ENCODE peak calls at places on chromosomes 1 and 21, in six cellular contexts. One of them, this sample, is unnamed.

GRCh38 chr1:54331091-54331772 is 75.0 kb downstream of the SSBP3 start:
- DNase-seq in transverse colon: no peak
- DNase-seq in MM.1S: no peak
- DNase-seq in tibial artery: no peak
- DNase-seq in stimulated activated CD4-positive, alpha-beta T cell treated with anti-CD3 and anti-CD28 coated beads, TNF-alpha, amount 100 ng/mL, for 4 hours: no peak
- DNase-seq in sciatic nerve: no peak
- DNase-seq in this sample: peak

GRCh38 chr1:85628791-85629531 is 48.4 kb downstream of the CCN1 start:
- DNase-seq in MM.1S: no peak
- DNase-seq in stimulated activated CD4-positive, alpha-beta T cell treated with anti-CD3 and anti-CD28 coated beads, TNF-alpha, amount 100 ng/mL, for 4 hours: no peak
- DNase-seq in tibial artery: peak
- DNase-seq in sciatic nerve: no peak
- DNase-seq in transverse colon: peak
- DNase-seq in this sample: peak

GRCh38 chr1:183328371-183328770 is 89.8 kb downstream of the NMNAT2 start:
- DNase-seq in stimulated activated CD4-positive, alpha-beta T cell treated with anti-CD3 and anti-CD28 coated beads, TNF-alpha, amount 100 ng/mL, for 4 hours: no peak
- DNase-seq in transverse colon: no peak
- DNase-seq in sciatic nerve: no peak
- DNase-seq in tibial artery: no peak
- DNase-seq in MM.1S: no peak
- DNase-seq in this sample: no peak

GRCh38 chr21:26169061-26169610 is 1.4 kb downstream of the APP start:
- DNase-seq in stimulated activated CD4-positive, alpha-beta T cell treated with anti-CD3 and anti-CD28 coated beads, TNF-alpha, amount 100 ng/mL, for 4 hours: peak
- DNase-seq in tibial artery: peak
- DNase-seq in transverse colon: peak
- DNase-seq in MM.1S: peak
- DNase-seq in sciatic nerve: peak
- DNase-seq in this sample: peak

GRCh38 chr1:14778882-14779594 is 180.6 kb downstream of the KAZN start:
- DNase-seq in stimulated activated CD4-positive, alpha-beta T cell treated with anti-CD3 and anti-CD28 coated beads, TNF-alpha, amount 100 ng/mL, for 4 hours: peak
- DNase-seq in sciatic nerve: no peak
- DNase-seq in transverse colon: peak
- DNase-seq in MM.1S: peak
- DNase-seq in tibial artery: no peak
- DNase-seq in this sample: peak

GRCh38 chr1:101993703-101994102 is 3.0 kb downstream of the OLFM3 start:
- DNase-seq in MM.1S: peak
- DNase-seq in sciatic nerve: no peak
- DNase-seq in tibial artery: no peak
- DNase-seq in stimulated activated CD4-positive, alpha-beta T cell treated with anti-CD3 and anti-CD28 coated beads, TNF-alpha, amount 100 ng/mL, for 4 hours: no peak
- DNase-seq in transverse colon: no peak
- DNase-seq in this sample: peak

GRCh38 chr1:41678141-41678878 is 193.8 kb upstream of the EDN2 start:
- DNase-seq in sciatic nerve: peak
- DNase-seq in tibial artery: peak
- DNase-seq in MM.1S: no peak
- DNase-seq in transverse colon: no peak
- DNase-seq in stimulated activated CD4-positive, alpha-beta T cell treated with anti-CD3 and anti-CD28 coated beads, TNF-alpha, amount 100 ng/mL, for 4 hours: no peak
- DNase-seq in this sample: no peak

GRCh38 chr1:24417681-24418080 is 2.1 kb downstream of the NIPAL3 start:
- DNase-seq in MM.1S: no peak
- DNase-seq in stimulated activated CD4-positive, alpha-beta T cell treated with anti-CD3 and anti-CD28 coated beads, TNF-alpha, amount 100 ng/mL, for 4 hours: no peak
- DNase-seq in sciatic nerve: no peak
- DNase-seq in transverse colon: no peak
- DNase-seq in tibial artery: no peak
- DNase-seq in this sample: no peak

GRCh38 chr1:117683571-117684285 is 77.9 kb downstream of the TENT5C start:
- DNase-seq in MM.1S: no peak
- DNase-seq in transverse colon: no peak
- DNase-seq in tibial artery: no peak
- DNase-seq in stimulated activated CD4-positive, alpha-beta T cell treated with anti-CD3 and anti-CD28 coated beads, TNF-alpha, amount 100 ng/mL, for 4 hours: no peak
- DNase-seq in sciatic nerve: no peak
- DNase-seq in this sample: no peak

GRCh38 chr1:187261637-187262036 is 432.9 kb downstream of the PLA2G4A start:
- DNase-seq in sciatic nerve: no peak
- DNase-seq in tibial artery: no peak
- DNase-seq in MM.1S: no peak
- DNase-seq in transverse colon: no peak
- DNase-seq in stimulated activated CD4-positive, alpha-beta T cell treated with anti-CD3 and anti-CD28 coated beads, TNF-alpha, amount 100 ng/mL, for 4 hours: no peak
- DNase-seq in this sample: no peak

GRCh38 chr1:91226741-91227140 is 177.9 kb downstream of the HFM1 start:
- DNase-seq in MM.1S: no peak
- DNase-seq in stimulated activated CD4-positive, alpha-beta T cell treated with anti-CD3 and anti-CD28 coated beads, TNF-alpha, amount 100 ng/mL, for 4 hours: no peak
- DNase-seq in tibial artery: no peak
- DNase-seq in transverse colon: no peak
- DNase-seq in sciatic nerve: no peak
- DNase-seq in this sample: no peak

GRCh38 chr1:168903237-168903830 is 174.3 kb upstream of the DPT start:
- DNase-seq in transverse colon: no peak
- DNase-seq in stimulated activated CD4-positive, alpha-beta T cell treated with anti-CD3 and anti-CD28 coated beads, TNF-alpha, amount 100 ng/mL, for 4 hours: no peak
- DNase-seq in sciatic nerve: no peak
- DNase-seq in MM.1S: no peak
- DNase-seq in tibial artery: no peak
- DNase-seq in this sample: no peak

GRCh38 chr1:159594581-159594980 is 7.0 kb downstream of the APCS start:
- DNase-seq in transverse colon: no peak
- DNase-seq in stimulated activated CD4-positive, alpha-beta T cell treated with anti-CD3 and anti-CD28 coated beads, TNF-alpha, amount 100 ng/mL, for 4 hours: no peak
- DNase-seq in tibial artery: no peak
- DNase-seq in MM.1S: no peak
- DNase-seq in sciatic nerve: no peak
- DNase-seq in this sample: no peak

GRCh38 chr1:161766102-161766981 is at the start of gene ATF6:
- DNase-seq in MM.1S: peak
- DNase-seq in transverse colon: peak
- DNase-seq in tibial artery: peak
- DNase-seq in stimulated activated CD4-positive, alpha-beta T cell treated with anti-CD3 and anti-CD28 coated beads, TNF-alpha, amount 100 ng/mL, for 4 hours: peak
- DNase-seq in sciatic nerve: peak
- DNase-seq in this sample: peak

GRCh38 chr1:92310185-92310597 is 11.3 kb downstream of the RPAP2 start:
- DNase-seq in tibial artery: no peak
- DNase-seq in transverse colon: no peak
- DNase-seq in sciatic nerve: no peak
- DNase-seq in stimulated activated CD4-positive, alpha-beta T cell treated with anti-CD3 and anti-CD28 coated beads, TNF-alpha, amount 100 ng/mL, for 4 hours: no peak
- DNase-seq in MM.1S: peak
- DNase-seq in this sample: no peak

GRCh38 chr1:186435336-186435735 is 25.6 kb downstream of the PDC start:
- DNase-seq in tibial artery: no peak
- DNase-seq in stimulated activated CD4-positive, alpha-beta T cell treated with anti-CD3 and anti-CD28 coated beads, TNF-alpha, amount 100 ng/mL, for 4 hours: no peak
- DNase-seq in transverse colon: no peak
- DNase-seq in MM.1S: no peak
- DNase-seq in sciatic nerve: no peak
- DNase-seq in this sample: no peak

GRCh38 chr1:24526940-24527542 is 24.4 kb downstream of the RCAN3 start:
- DNase-seq in stimulated activated CD4-positive, alpha-beta T cell treated with anti-CD3 and anti-CD28 coated beads, TNF-alpha, amount 100 ng/mL, for 4 hours: no peak
- DNase-seq in MM.1S: peak
- DNase-seq in tibial artery: no peak
- DNase-seq in transverse colon: no peak
- DNase-seq in sciatic nerve: no peak
- DNase-seq in this sample: peak

GRCh38 chr1:220810179-220810653 is 23.5 kb downstream of the MTARC1 start:
- DNase-seq in tibial artery: peak
- DNase-seq in sciatic nerve: peak
- DNase-seq in MM.1S: peak
- DNase-seq in transverse colon: peak
- DNase-seq in stimulated activated CD4-positive, alpha-beta T cell treated with anti-CD3 and anti-CD28 coated beads, TNF-alpha, amount 100 ng/mL, for 4 hours: peak
- DNase-seq in this sample: peak

GRCh38 chr1:85326381-85326780 is 49.9 kb upstream of the BCL10 start:
- DNase-seq in transverse colon: no peak
- DNase-seq in stimulated activated CD4-positive, alpha-beta T cell treated with anti-CD3 and anti-CD28 coated beads, TNF-alpha, amount 100 ng/mL, for 4 hours: no peak
- DNase-seq in tibial artery: no peak
- DNase-seq in sciatic nerve: no peak
- DNase-seq in MM.1S: no peak
- DNase-seq in this sample: no peak

GRCh38 chr1:14689996-14690614 is 91.6 kb downstream of the KAZN start:
- DNase-seq in stimulated activated CD4-positive, alpha-beta T cell treated with anti-CD3 and anti-CD28 coated beads, TNF-alpha, amount 100 ng/mL, for 4 hours: no peak
- DNase-seq in transverse colon: no peak
- DNase-seq in tibial artery: no peak
- DNase-seq in sciatic nerve: no peak
- DNase-seq in MM.1S: no peak
- DNase-seq in this sample: no peak

GRCh38 chr1:151790940-151791651 is 796 bp upstream of the TDRKH start:
- DNase-seq in tibial artery: no peak
- DNase-seq in MM.1S: no peak
- DNase-seq in sciatic nerve: no peak
- DNase-seq in transverse colon: peak
- DNase-seq in stimulated activated CD4-positive, alpha-beta T cell treated with anti-CD3 and anti-CD28 coated beads, TNF-alpha, amount 100 ng/mL, for 4 hours: no peak
- DNase-seq in this sample: no peak

GRCh38 chr1:151547119-151547899 is 7.2 kb downstream of the TUFT1 start:
- DNase-seq in stimulated activated CD4-positive, alpha-beta T cell treated with anti-CD3 and anti-CD28 coated beads, TNF-alpha, amount 100 ng/mL, for 4 hours: no peak
- DNase-seq in transverse colon: peak
- DNase-seq in tibial artery: peak
- DNase-seq in sciatic nerve: no peak
- DNase-seq in MM.1S: peak
- DNase-seq in this sample: peak

GRCh38 chr21:39633770-39634181 is 21.0 kb downstream of the B3GALT5 start:
- DNase-seq in transverse colon: no peak
- DNase-seq in sciatic nerve: no peak
- DNase-seq in stimulated activated CD4-positive, alpha-beta T cell treated with anti-CD3 and anti-CD28 coated beads, TNF-alpha, amount 100 ng/mL, for 4 hours: no peak
- DNase-seq in MM.1S: no peak
- DNase-seq in tibial artery: no peak
- DNase-seq in this sample: no peak

This sample was measured in HAP-1.